ENCODE peak calls at places on chromosomes 7 and 10, in eight cellular contexts. J, N, C, D, U, V, E and R are unnamed samples.

GRCh38 chr7:157386979-157387800 is 50.4 kb downstream of the DNAJB6 start:
- DNase-seq in N (peak), V (peak), U (peak), E (peak), J (peak), C (peak), D (peak), R (peak)

GRCh38 chr7:55348502-55348901 is 16.6 kb upstream of the LANCL2 start:
- DNase-seq in C (no peak), J (no peak), E (no peak), V (no peak), D (no peak), N (no peak), U (no peak), R (no peak)

GRCh38 chr10:6920072-6921019 is 340.3 kb upstream of the PRKCQ start:
- DNase-seq in N (peak), E (peak), D (peak), C (peak), U (peak), J (no peak), V (peak), R (peak)

GRCh38 chr10:52950578-52950977 is 178.0 kb upstream of the MBL2 start:
- DNase-seq in D (no peak), E (no peak), N (no peak), C (no peak), U (no peak), V (no peak), J (no peak), R (no peak)

GRCh38 chr7:101857358-101857794 is 40.0 kb downstream of the CUX1 start:
- DNase-seq in C (no peak), N (no peak), V (no peak), U (no peak), E (peak), D (no peak), J (no peak), R (no peak)

GRCh38 chr7:114789942-114790341 is 132.0 kb upstream of the MDFIC start:
- DNase-seq in U (no peak), D (no peak), J (no peak), E (no peak), C (no peak), V (no peak), N (no peak), R (no peak)

GRCh38 chr10:107687702-107688101 is 523.2 kb upstream of the SORCS1 start:
- DNase-seq in U (no peak), J (no peak), C (no peak), N (no peak), E (no peak), D (no peak), V (no peak), R (no peak)

GRCh38 chr7:91083855-91084644 is 180.2 kb upstream of the FZD1 start:
- DNase-seq in V (no peak), E (no peak), C (no peak), J (no peak), U (peak), D (no peak), N (no peak), R (peak)

GRCh38 chr7:43694399-43694748 is 34.9 kb downstream of the COA1 start:
- DNase-seq in V (no peak), J (no peak), U (no peak), D (no peak), N (no peak), E (no peak), C (no peak), R (no peak)

GRCh38 chr7:27161214-27161720 is 4.1 kb downstream of the HOXA9 start:
- DNase-seq in N (no peak), C (no peak), V (peak), E (peak), J (no peak), D (no peak), U (no peak), R (peak)

GRCh38 chr10:30383366-30383765 is 34.3 kb upstream of the MTPAP start:
- DNase-seq in U (no peak), N (no peak), V (no peak), J (no peak), C (no peak), E (no peak), D (no peak), R (no peak)

GRCh38 chr7:101442426-101443070 is 79.9 kb downstream of the COL26A1 start:
- DNase-seq in N (no peak), V (no peak), E (no peak), C (no peak), U (no peak), D (no peak), J (no peak), R (no peak)

GRCh38 chr7:94173436-94173835 is 169.3 kb upstream of the BET1 start:
- DNase-seq in E (no peak), C (no peak), D (no peak), U (no peak), N (no peak), J (no peak), V (no peak), R (no peak)

GRCh38 chr10:24982294-24983064 is 30.1 kb upstream of the PRTFDC1 start:
- DNase-seq in N (no peak), C (no peak), V (no peak), U (no peak), D (no peak), E (no peak), J (no peak), R (no peak)

GRCh38 chr7:41752615-41753014 is 49.7 kb upstream of the INHBA start:
- DNase-seq in C (no peak), V (no peak), J (no peak), N (no peak), D (no peak), U (no peak), E (no peak), R (no peak)

GRCh38 chr10:12480440-12480839 is 131.1 kb downstream of the CAMK1D start:
- DNase-seq in E (no peak), C (no peak), D (no peak), N (no peak), J (no peak), V (no peak), U (no peak), R (no peak)

GRCh38 chr7:2296830-2297229 is 17.4 kb downstream of the SNX8 start:
- DNase-seq in D (no peak), N (no peak), J (no peak), U (no peak), V (no peak), C (no peak), E (no peak), R (no peak)

GRCh38 chr10:15789793-15790525 is 70.2 kb upstream of the ITGA8 start:
- DNase-seq in D (no peak), E (no peak), C (peak), N (no peak), U (no peak), V (no peak), J (no peak), R (no peak)

GRCh38 chr7:50828801-50829200 is 46.1 kb upstream of the GRB10 start:
- DNase-seq in N (no peak), C (no peak), J (no peak), E (no peak), V (no peak), U (no peak), D (no peak), R (no peak)

GRCh38 chr10:15485684-15486316 is 114.7 kb upstream of the FAM171A1 start:
- DNase-seq in E (no peak), N (no peak), D (no peak), U (no peak), V (no peak), C (no peak), J (no peak), R (no peak)

GRCh38 chr7:659306-659847 is 67.1 kb upstream of the DNAAF5 start:
- DNase-seq in N (no peak), E (no peak), V (no peak), D (no peak), C (no peak), U (no peak), J (no peak), R (no peak)

GRCh38 chr10:14562197-14562596 is 212.5 kb downstream of the FAM107B start:
- DNase-seq in D (no peak), U (no peak), N (no peak), E (no peak), J (no peak), V (no peak), C (no peak), R (no peak)

GRCh38 chr10:103610083-103610472 is 116.6 kb downstream of the NEURL1 start:
- DNase-seq in J (no peak), V (no peak), N (no peak), E (no peak), D (no peak), C (no peak), U (no peak), R (no peak)

GRCh38 chr7:44823266-44823781 is 24.6 kb downstream of the H2AZ2 start:
- DNase-seq in D (no peak), N (no peak), C (no peak), V (no peak), U (no peak), J (no peak), E (no peak), R (no peak)
- TF ChIP-seq EP300 in D (no peak), N (no peak), C (no peak), V (no peak), U (no peak), J (no peak), E (no peak), R (no peak)

DNA sequence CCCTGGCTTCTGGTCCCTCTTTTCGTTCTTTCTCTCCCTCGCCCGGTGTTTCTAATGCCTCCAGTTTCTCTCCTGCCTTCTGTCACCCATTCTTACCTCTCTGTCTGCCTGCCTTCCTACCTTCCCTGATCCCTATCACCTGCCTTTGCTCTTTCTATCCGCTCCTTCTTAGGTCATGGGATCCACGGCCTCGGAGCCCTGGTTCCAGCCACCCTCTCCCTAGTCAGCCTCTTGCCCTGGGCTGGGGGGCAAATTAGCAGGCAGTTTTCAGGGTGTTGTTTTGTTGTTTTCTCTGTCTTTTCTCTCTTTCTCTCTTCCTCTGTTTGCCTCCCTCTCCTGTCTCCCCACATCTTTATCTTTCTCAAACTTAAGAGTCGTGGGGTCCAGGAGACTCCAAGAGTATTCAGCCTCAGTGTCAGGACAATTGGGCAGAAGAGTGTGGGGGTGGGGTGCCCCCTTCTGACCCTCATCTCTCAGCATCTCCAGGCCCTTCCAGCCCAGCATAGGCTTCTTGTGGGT is 1.1 kb downstream of the PAX2 start:
- DNase-seq in V (no peak), U (no peak), D (no peak), C (no peak), N (no peak), J (no peak), E (peak), R (no peak)
- TF ChIP-seq EP300 in V (no peak), U (no peak), D (no peak), C (no peak), N (no peak), J (no peak), E (no peak), R (no peak)

GRCh38 chr7:98420966-98421612 is 20.2 kb upstream of the BAIAP2L1 start:
- DNase-seq in C (no peak), D (no peak), U (peak), E (no peak), V (peak), J (no peak), N (peak), R (peak)

GRCh38 chr7:98414205-98414900 is 13.5 kb upstream of the BAIAP2L1 start:
- DNase-seq in C (no peak), V (no peak), E (no peak), N (no peak), D (no peak), J (no peak), U (no peak), R (no peak)

GRCh38 chr7:98418271-98418635 is 17.4 kb upstream of the BAIAP2L1 start:
- DNase-seq in C (no peak), J (no peak), D (no peak), V (no peak), E (no peak), N (peak), U (no peak), R (no peak)

GRCh38 chr7:98423043-98423442 is 22.2 kb upstream of the BAIAP2L1 start:
- DNase-seq in U (no peak), J (no peak), N (peak), E (no peak), D (no peak), V (peak), C (no peak), R (no peak)

DNA sequence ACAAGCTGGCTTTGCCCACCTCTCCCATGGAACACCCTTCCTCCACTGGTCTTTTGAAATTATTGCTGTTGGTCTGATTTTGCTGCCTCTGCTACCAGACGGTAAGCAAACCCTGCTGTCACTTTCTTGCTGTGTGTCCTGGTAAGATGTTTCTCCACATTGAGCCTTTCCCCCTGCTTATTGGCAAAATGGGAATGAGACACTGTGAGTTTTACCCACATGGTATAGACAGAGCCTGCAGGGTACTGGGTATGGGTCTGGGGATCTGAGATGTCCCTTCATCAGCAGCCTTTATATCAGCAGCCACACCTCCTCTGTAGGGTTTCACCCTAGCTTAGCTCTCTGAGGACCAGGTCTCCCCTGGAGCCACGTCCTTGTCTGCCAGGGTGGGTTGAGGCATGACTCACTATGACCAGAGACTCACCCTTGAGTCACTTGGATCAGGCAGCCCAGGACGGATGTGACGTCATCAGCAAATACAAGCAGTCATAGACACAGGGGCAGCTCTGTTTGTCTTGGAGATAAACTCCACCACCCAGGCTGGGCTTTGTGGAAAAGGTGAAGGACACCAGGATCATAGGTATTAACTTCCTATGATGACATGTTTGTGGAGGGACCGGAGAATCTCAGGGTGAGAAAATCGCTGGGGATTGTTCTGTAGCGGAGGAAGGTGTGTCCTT is 17.9 kb upstream of the BAIAP2L1 start:
- DNase-seq in D (no peak), U (peak), C (no peak), N (peak), V (peak), E (no peak), J (no peak), R (peak)
- TF ChIP-seq EP300 in D (no peak), U (no peak), C (no peak), N (peak), V (peak), E (no peak), J (no peak), R (no peak)

DNA sequence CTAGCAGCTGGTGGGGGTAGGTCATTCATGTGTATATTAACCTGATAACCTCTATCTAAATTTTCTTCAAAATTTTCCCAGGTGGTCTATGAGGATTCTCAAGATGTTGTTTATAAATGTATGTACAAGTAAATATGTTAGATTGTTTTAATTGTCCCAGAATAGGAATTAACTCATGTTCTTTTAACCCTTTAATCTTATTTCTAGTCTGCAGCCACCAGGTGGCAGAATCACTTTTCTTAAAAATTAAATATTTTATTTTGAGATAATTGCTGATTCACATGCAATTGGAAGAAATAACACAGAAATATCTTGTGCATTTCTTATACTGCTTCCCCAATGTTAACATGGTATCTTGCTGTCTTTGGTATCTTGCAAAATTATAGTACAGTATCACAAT is 589.5 kb downstream of the ARL4A start:
- DNase-seq in U (no peak), N (no peak), C (no peak), D (no peak), E (no peak), J (no peak), V (no peak), R (no peak)
- TF ChIP-seq EP300 in U (no peak), N (no peak), C (no peak), D (no peak), E (no peak), J (no peak), V (no peak), R (no peak)